ENCODE peak calls at places on chromosome 17, in ten cellular contexts. W is NCI-H2029; L is left ventricle myocardium superior; A is naive thymus-derived CD8-positive, alpha-beta T cell; N is T-helper 9 cell; F is KBM-7; U is adrenal gland; M is DMS53; Q is epithelial cell of prostate; T is HFF-Myc. J is an unnamed sample.

GRCh38 chr17:205817-206216 is 24.4 kb upstream of the DOC2B start:
- DNase-seq in W (no peak), U (no peak), F (no peak), Q (no peak), M (peak), N (no peak), L (no peak), T (no peak), A (no peak), J (no peak)

GRCh38 chr17:46056800-46057304 is 57.8 kb downstream of the STH start:
- DNase-seq in A (no peak), F (no peak), M (peak), N (no peak), L (no peak), Q (peak), U (peak), T (no peak), W (no peak), J (no peak)

GRCh38 chr17:59373879-59374495 is 42.5 kb downstream of the YPEL2 start:
- DNase-seq in W (no peak), L (no peak), F (no peak), N (no peak), U (peak), M (no peak), A (no peak), Q (no peak), T (no peak), J (peak)

GRCh38 chr17:81603846-81604610 is 32.9 kb downstream of the NPLOC4 start:
- DNase-seq in Q (no peak), W (no peak), T (no peak), U (no peak), A (no peak), L (no peak), M (no peak), N (no peak), F (no peak), J (no peak)

GRCh38 chr17:38539386-38539785 is 66.4 kb downstream of the SRCIN1 start:
- DNase-seq in F (no peak), L (no peak), U (no peak), A (no peak), M (peak), T (no peak), W (peak), N (no peak), Q (no peak), J (no peak)

GRCh38 chr17:47685556-47686275 is 8.2 kb upstream of the TBKBP1 start:
- DNase-seq in Q (no peak), A (no peak), N (no peak), T (no peak), F (no peak), M (no peak), L (no peak), U (no peak), W (no peak), J (no peak)

GRCh38 chr17:49955157-49955556 is 13.8 kb upstream of the DLX4 start:
- DNase-seq in F (no peak), A (no peak), L (no peak), W (no peak), M (no peak), Q (no peak), N (no peak), T (no peak), U (no peak), J (no peak)

GRCh38 chr17:14387036-14387435 is 86.2 kb downstream of the HS3ST3B1 start:
- DNase-seq in T (no peak), F (no peak), Q (no peak), M (no peak), N (no peak), U (no peak), W (no peak), A (no peak), L (no peak), J (no peak)

GRCh38 chr17:54426287-54426886 is 474.3 kb upstream of the TOM1L1 start:
- DNase-seq in A (no peak), N (no peak), F (peak), W (no peak), U (no peak), M (peak), T (no peak), Q (no peak), L (no peak), J (no peak)

GRCh38 chr17:9237661-9238301 is 216.5 kb downstream of the NTN1 start:
- DNase-seq in T (no peak), F (no peak), L (peak), W (no peak), N (no peak), A (no peak), M (peak), Q (no peak), U (no peak), J (no peak)

GRCh38 chr17:7436556-7437368 is 1.5 kb downstream of the TMEM102 start:
- DNase-seq in U (peak), F (peak), M (peak), T (peak), A (peak), N (peak), W (peak), Q (peak), L (peak), J (peak)

GRCh38 chr17:9473716-9474115 is 101.9 kb downstream of the STX8 start:
- DNase-seq in M (peak), F (no peak), T (no peak), L (no peak), N (no peak), W (no peak), Q (no peak), U (peak), A (no peak), J (no peak)

GRCh38 chr17:42979511-42980273 is at the start of gene PTGES3L:
- DNase-seq in M (peak), A (no peak), T (no peak), F (no peak), N (no peak), U (no peak), L (peak), Q (no peak), W (peak), J (no peak)

GRCh38 chr17:79892457-79893236 is 53.4 kb upstream of the CBX4 start:
- DNase-seq in W (peak), Q (peak), N (no peak), L (no peak), M (peak), F (no peak), A (no peak), U (no peak), T (no peak), J (no peak)

J was measured in lower leg skin.